ENCODE peak calls at places on chromosomes 11 and 22, in nine cellular contexts. R is GM23248, P is cardiac muscle cell, J is endodermal cell, A is neuronal stem cell, C is transverse colon, V is body of pancreas, T is HL-60, Z is fibroblast of lung. H is an unnamed sample.

GRCh38 chr22:24996420-24996952 is 44.0 kb downstream of the KIAA1671 start:
- DNase-seq in C (peak; percentile 48), J (peak; percentile 96), V (no peak), A (peak; percentile 41), Z (peak; percentile 66), R (peak; percentile 42), T (no peak), P (peak; percentile 93), H (peak; percentile 77)

GRCh38 chr22:31566484-31566883 is 70.1 kb downstream of the SFI1 start:
- DNase-seq in V (no peak), R (no peak), P (no peak), Z (peak; percentile 36), C (no peak), J (no peak), T (no peak), A (no peak), H (no peak)

GRCh38 chr11:105975128-105975527 is 46.9 kb downstream of the MSANTD4 start:
- DNase-seq in Z (peak; percentile 14), T (no peak), V (no peak), C (no peak), R (peak; percentile 33), A (no peak), P (no peak), J (no peak), H (no peak)

GRCh38 chr22:17817511-17818065 is 43.3 kb upstream of the BID start:
- DNase-seq in R (no peak), T (no peak), C (no peak), J (no peak), P (no peak), A (no peak), Z (no peak), V (no peak), H (no peak)

GRCh38 chr11:999009-999408 is 37.5 kb downstream of the MUC6 start:
- DNase-seq in A (no peak), V (no peak), T (no peak), P (no peak), R (no peak), J (no peak), C (no peak), Z (no peak), H (no peak)

GRCh38 chr11:75453916-75454655 is 21.1 kb upstream of the KLHL35 start:
- DNase-seq in A (no peak), V (no peak), T (no peak), R (peak; percentile 73), J (no peak), Z (peak; percentile 89), P (no peak), C (no peak), H (no peak)

GRCh38 chr22:46564084-46564714 is 26.8 kb upstream of the CELSR1 start:
- DNase-seq in T (no peak), Z (no peak), R (no peak), A (no peak), C (peak; percentile 71), V (no peak), P (no peak), J (no peak), H (no peak)

GRCh38 chr11:108592591-108593213 is 866 bp downstream of the EXPH5 start:
- DNase-seq in Z (peak; percentile 16), J (peak; percentile 77), A (peak; percentile 17), T (no peak), P (peak; percentile 44), V (peak; percentile 18), R (peak; percentile 32), C (peak; percentile 48), H (no peak)

GRCh38 chr22:21984793-21985192 is 2.2 kb upstream of the TOP3B start:
- DNase-seq in A (peak; percentile 31), R (peak; percentile 44), V (no peak), Z (no peak), P (peak; percentile 26), J (peak; percentile 92), T (no peak), C (no peak), H (no peak)

GRCh38 chr22:46515208-46516111 is 22.0 kb downstream of the CELSR1 start:
- DNase-seq in P (no peak), C (no peak), J (peak; percentile 53), T (no peak), Z (peak; percentile 72), V (no peak), R (peak; percentile 55), A (no peak), H (peak; percentile 60)

GRCh38 chr11:89489930-89490329 is 1.2 kb downstream of the NOX4 start:
- DNase-seq in J (no peak), C (no peak), V (no peak), T (no peak), A (no peak), R (peak; percentile 3), Z (peak; percentile 76), P (no peak), H (no peak)

GRCh38 chr11:47384498-47384897 is 6.2 kb upstream of the SPI1 start:
- DNase-seq in V (no peak), C (no peak), J (no peak), Z (no peak), R (no peak), P (no peak), T (no peak), A (no peak), H (no peak)

GRCh38 chr22:24989135-24989534 is 36.6 kb downstream of the KIAA1671 start:
- DNase-seq in Z (no peak), T (no peak), P (no peak), J (no peak), V (no peak), C (no peak), R (no peak), A (no peak), H (no peak)

GRCh38 chr22:19568337-19569311 is 44.4 kb upstream of the CLDN5 start:
- DNase-seq in A (no peak), C (no peak), Z (peak; percentile 87), P (no peak), V (no peak), J (no peak), T (no peak), R (peak; percentile 98), H (no peak)

GRCh38 chr11:45904309-45904915 is 2.7 kb downstream of the FREY1 start:
- DNase-seq in J (no peak), T (no peak), P (no peak), R (no peak), A (no peak), V (peak; percentile 79), Z (no peak), C (no peak), H (no peak)

GRCh38 chr11:70029115-70029830 is 48.8 kb upstream of the ANO1 start:
- DNase-seq in Z (no peak), J (peak; percentile 69), R (no peak), P (peak; percentile 31), C (no peak), T (no peak), A (no peak), V (no peak), H (no peak)
- H3K27ac ChIP-seq in Z (no peak overlapping the region), J (no peak overlapping the region), R (no peak overlapping the region), P (no peak overlapping the region), C (no peak overlapping the region), T (no peak overlapping the region), A (no peak overlapping the region), V (no peak overlapping the region), H (no peak overlapping the region)

GRCh38 chr22:35971418-35972119 is 57.1 kb downstream of the RBFOX2 start:
- DNase-seq in R (peak; percentile 92), P (peak; percentile 37), V (no peak), A (no peak), Z (peak; percentile 92), J (no peak), T (no peak), C (no peak), H (no peak)
- H3K27ac ChIP-seq in R (peak overlapping the region; percentile 78), P (peak overlapping the region; percentile 46), V (peak overlapping the region; percentile 71), A (no peak overlapping the region), Z (peak overlapping the region; percentile 46), J (peak overlapping the region; percentile 65), T (no peak overlapping the region), C (peak overlapping the region; percentile 72), H (no peak overlapping the region)

GRCh38 chr11:12834630-12835029 is 160.4 kb downstream of the TEAD1 start:
- DNase-seq in C (no peak), Z (no peak), A (no peak), J (no peak), T (no peak), V (no peak), R (no peak), P (no peak), H (no peak)
- H3K27ac ChIP-seq in C (no peak overlapping the region), Z (no peak overlapping the region), A (no peak overlapping the region), J (no peak overlapping the region), T (no peak overlapping the region), V (no peak overlapping the region), R (no peak overlapping the region), P (no peak overlapping the region), H (no peak overlapping the region)

GRCh38 chr11:131606936-131607335 is 236.5 kb downstream of the NTM start:
- DNase-seq in T (no peak), P (no peak), A (no peak), Z (no peak), J (no peak), R (no peak), V (no peak), C (no peak), H (peak; percentile 10)
- H3K27ac ChIP-seq in T (no peak overlapping the region), P (no peak overlapping the region), A (no peak overlapping the region), Z (no peak overlapping the region), J (no peak overlapping the region), R (no peak overlapping the region), V (no peak overlapping the region), C (no peak overlapping the region), H (no peak overlapping the region)

GRCh38 chr11:26948881-26949280 is 45.0 kb upstream of the FIBIN start:
- DNase-seq in C (no peak), R (peak; percentile 45), A (no peak), Z (peak; percentile 30), T (no peak), P (no peak), J (no peak), V (no peak), H (no peak)

GRCh38 chr11:26951849-26952515 is 41.9 kb upstream of the FIBIN start:
- DNase-seq in V (no peak), C (no peak), T (no peak), P (no peak), Z (peak; percentile 65), J (no peak), A (no peak), R (no peak), H (no peak)

GRCh38 chr11:26949846-26950245 is 44.1 kb upstream of the FIBIN start:
- DNase-seq in C (no peak), Z (peak; percentile 41), T (no peak), P (no peak), R (peak; percentile 61), V (no peak), A (no peak), J (no peak), H (no peak)

GRCh38 chr11:26947904-26948639 is 45.8 kb upstream of the FIBIN start:
- DNase-seq in Z (peak; percentile 74), T (no peak), J (no peak), P (no peak), C (no peak), V (no peak), A (no peak), R (peak; percentile 78), H (no peak)

GRCh38 chr11:26950260-26950719 is 43.6 kb upstream of the FIBIN start:
- DNase-seq in V (no peak), A (no peak), Z (peak; percentile 88), J (no peak), C (peak; percentile 17), P (no peak), R (peak; percentile 81), T (no peak), H (no peak)
- H3K27ac ChIP-seq in V (no peak overlapping the region), A (no peak overlapping the region), Z (no peak overlapping the region), J (no peak overlapping the region), C (no peak overlapping the region), P (no peak overlapping the region), R (peak overlapping the region; percentile 38), T (no peak overlapping the region), H (no peak overlapping the region)

GRCh38 chr11:112182867-112183266 is 7.6 kb downstream of the BCO2 start:
- DNase-seq in C (no peak), J (no peak), Z (no peak), P (no peak), T (no peak), A (no peak), R (no peak), V (no peak), H (no peak)
- H3K27ac ChIP-seq in C (no peak overlapping the region), J (no peak overlapping the region), Z (no peak overlapping the region), P (no peak overlapping the region), T (no peak overlapping the region), A (no peak overlapping the region), R (no peak overlapping the region), V (no peak overlapping the region), H (no peak overlapping the region)

H was measured in PC-9.